ENCODE peak calls at places on chromosomes 6 and 20, in six cellular contexts. O, S, A, J, H and F are unnamed samples.
A peak's percentile ranks its signal among the peaks of the same experiment; 100 is the strongest.

GRCh38 chr20:23613676-23614075 is 8.0 kb upstream of the CST9 start:
- DNase-seq in O (no peak), S (no peak), A (no peak), J (no peak), H (no peak), F (no peak)

GRCh38 chr6:112603726-112604125 is 256.6 kb downstream of the RFPL4B start:
- DNase-seq in O (no peak), S (no peak), A (no peak), J (no peak), H (no peak), F (no peak)

GRCh38 chr20:60361761-60362410 is 403.7 kb downstream of the CDH26 start:
- DNase-seq in O (no peak), S (peak; percentile 62), A (no peak), J (no peak), H (no peak), F (no peak)

GRCh38 chr20:35368616-35369423 is 43.0 kb downstream of the UQCC1 start:
- DNase-seq in O (peak; percentile 31), S (peak; percentile 67), A (no peak), J (no peak), H (no peak), F (no peak)

GRCh38 chr6:145036848-145037567 is 698.3 kb downstream of the EPM2A start:
- DNase-seq in O (no peak), S (no peak), A (peak; percentile 19), J (peak; percentile 21), H (no peak), F (no peak)

GRCh38 chr6:146240307-146240706 is 211.4 kb downstream of the GRM1 start:
- DNase-seq in O (no peak), S (no peak), A (no peak), J (no peak), H (no peak), F (no peak)

GRCh38 chr20:10853176-10853575 is 179.4 kb upstream of the JAG1 start:
- DNase-seq in O (no peak), S (no peak), A (no peak), J (no peak), H (no peak), F (peak; percentile 8)

GRCh38 chr6:112384511-112384910 is 37.4 kb downstream of the RFPL4B start:
- DNase-seq in O (no peak), S (no peak), A (peak; percentile 8), J (no peak), H (no peak), F (no peak)

DNA sequence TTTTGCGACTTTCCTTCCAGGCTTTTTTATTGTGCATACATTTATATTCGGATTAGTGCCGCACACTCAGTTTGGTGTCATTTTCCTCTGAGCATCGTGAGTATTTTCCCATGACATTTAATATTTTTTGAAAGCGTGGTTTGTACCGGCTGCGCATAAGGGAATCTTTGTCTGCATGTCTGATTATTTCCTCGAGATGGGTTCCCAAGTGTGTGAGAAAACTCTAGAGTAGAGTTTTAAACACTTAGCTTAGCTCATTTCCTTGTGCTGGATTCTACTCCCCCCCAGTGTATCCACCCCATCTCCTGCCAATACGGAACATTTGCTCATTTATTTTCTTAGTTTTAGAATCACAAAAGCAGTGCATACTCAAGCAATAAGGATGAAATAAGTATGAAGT is 94.3 kb downstream of the CDC5L start:
- DNase-seq in O (no peak), S (no peak), A (no peak), J (no peak), H (no peak), F (no peak)
- H2BK15ac ChIP-seq in O (no peak overlapping the region), S (no peak overlapping the region), A (no peak overlapping the region), J (no peak overlapping the region), H (no peak overlapping the region), F (no peak overlapping the region)

GRCh38 chr6:15166121-15166520 is 79.7 kb upstream of the JARID2 start:
- DNase-seq in O (no peak), S (no peak), A (no peak), J (no peak), H (no peak), F (no peak)

GRCh38 chr6:15157479-15157878 is 88.4 kb upstream of the JARID2 start:
- DNase-seq in O (no peak), S (no peak), A (no peak), J (no peak), H (no peak), F (no peak)

GRCh38 chr6:15158821-15159619 is 86.8 kb upstream of the JARID2 start:
- DNase-seq in O (no peak), S (no peak), A (no peak), J (no peak), H (no peak), F (no peak)

DNA sequence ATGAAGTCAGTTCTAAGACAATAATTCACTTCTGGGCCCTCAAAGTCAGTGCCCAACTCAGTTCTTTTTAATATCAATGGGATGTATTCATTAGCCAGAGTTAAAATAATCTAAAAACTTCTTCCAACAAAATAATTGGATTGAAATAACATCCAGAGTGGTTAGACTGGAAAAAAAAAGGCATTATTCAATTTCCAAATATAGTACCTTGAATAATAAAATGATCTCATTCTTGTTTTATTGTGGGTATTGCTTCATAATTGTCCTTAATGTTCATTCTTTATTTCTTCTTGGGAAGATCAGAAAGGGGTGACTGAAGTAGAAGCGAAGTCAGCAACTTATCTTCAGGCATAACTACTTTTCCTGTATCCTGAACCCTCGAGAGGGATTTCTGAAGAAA is 85.1 kb upstream of the JARID2 start:
- DNase-seq in O (no peak), S (no peak), A (no peak), J (no peak), H (no peak), F (no peak)
- H2BK15ac ChIP-seq in O (no peak overlapping the region), S (no peak overlapping the region), A (no peak overlapping the region), J (no peak overlapping the region), H (no peak overlapping the region), F (no peak overlapping the region)

DNA sequence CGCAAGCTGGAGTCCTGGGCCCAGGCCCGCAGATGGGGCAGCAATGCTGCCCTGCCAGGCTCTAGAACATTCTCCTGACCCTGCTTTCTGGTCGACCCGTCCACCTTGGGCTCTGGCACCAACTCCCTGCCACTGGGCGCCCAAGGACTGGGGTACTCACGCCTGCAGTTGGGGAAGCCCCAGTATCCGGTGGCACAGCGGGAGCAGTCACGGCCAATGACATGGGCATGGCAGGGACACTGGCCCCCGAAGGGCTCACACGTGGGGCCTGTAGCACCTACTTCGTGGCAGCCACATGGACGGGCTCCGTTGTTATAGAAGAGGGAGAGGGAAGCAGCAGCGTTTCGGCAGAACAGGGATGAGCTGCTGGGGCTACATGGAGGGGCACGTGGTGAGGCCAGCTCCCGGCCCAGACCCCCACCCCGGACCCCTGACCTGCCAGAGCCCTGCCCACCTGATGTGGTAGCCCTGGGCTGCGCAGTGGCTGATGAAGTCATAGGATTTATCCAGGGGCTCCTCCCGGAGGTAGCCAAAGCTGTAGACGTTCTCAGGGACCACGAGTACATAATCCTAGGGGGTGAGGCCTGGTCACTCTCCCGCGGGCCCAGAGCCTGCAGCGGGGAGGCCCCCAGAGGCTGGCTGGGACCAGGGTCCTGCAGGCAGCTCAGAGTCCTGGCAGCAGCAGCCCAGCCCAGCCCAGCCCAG is 26.0 kb downstream of the ADRM1 start:
- DNase-seq in O (no peak), S (no peak), A (no peak), J (no peak), H (no peak), F (no peak)
- H2BK15ac ChIP-seq in O (no peak overlapping the region), S (no peak overlapping the region), A (no peak overlapping the region), J (no peak overlapping the region), H (no peak overlapping the region), F (no peak overlapping the region)

GRCh38 chr6:36305885-36306284 is 30.8 kb downstream of the BNIP5 start:
- DNase-seq in O (no peak), S (no peak), A (no peak), J (no peak), H (no peak), F (no peak)
- H2BK15ac ChIP-seq in O (no peak overlapping the region), S (no peak overlapping the region), A (no peak overlapping the region), J (no peak overlapping the region), H (no peak overlapping the region), F (no peak overlapping the region)

GRCh38 chr20:57197352-57198198 is 68.9 kb downstream of the BMP7 start:
- DNase-seq in O (no peak), S (no peak), A (no peak), J (no peak), H (no peak), F (no peak)

GRCh38 chr20:57194154-57194553 is 72.3 kb downstream of the BMP7 start:
- DNase-seq in O (no peak), S (no peak), A (no peak), J (no peak), H (no peak), F (no peak)

GRCh38 chr20:57195023-57195758 is 71.2 kb downstream of the BMP7 start:
- DNase-seq in O (no peak), S (no peak), A (peak; percentile 48), J (peak; percentile 52), H (no peak), F (no peak)

GRCh38 chr20:57193094-57193493 is 73.3 kb downstream of the BMP7 start:
- DNase-seq in O (no peak), S (no peak), A (no peak), J (no peak), H (no peak), F (no peak)

GRCh38 chr20:57195759-57196100 is 70.7 kb downstream of the BMP7 start:
- DNase-seq in O (no peak), S (no peak), A (no peak), J (no peak), H (no peak), F (no peak)
- H2BK15ac ChIP-seq in O (no peak overlapping the region), S (no peak overlapping the region), A (no peak overlapping the region), J (no peak overlapping the region), H (peak overlapping the region; percentile 18), F (no peak overlapping the region)

GRCh38 chr20:823326-823902 is 10.1 kb upstream of the FAM110A start:
- DNase-seq in O (no peak), S (no peak), A (no peak), J (no peak), H (no peak), F (no peak)
- H2BK15ac ChIP-seq in O (no peak overlapping the region), S (no peak overlapping the region), A (no peak overlapping the region), J (no peak overlapping the region), H (no peak overlapping the region), F (peak overlapping the region; percentile 38)

DNA sequence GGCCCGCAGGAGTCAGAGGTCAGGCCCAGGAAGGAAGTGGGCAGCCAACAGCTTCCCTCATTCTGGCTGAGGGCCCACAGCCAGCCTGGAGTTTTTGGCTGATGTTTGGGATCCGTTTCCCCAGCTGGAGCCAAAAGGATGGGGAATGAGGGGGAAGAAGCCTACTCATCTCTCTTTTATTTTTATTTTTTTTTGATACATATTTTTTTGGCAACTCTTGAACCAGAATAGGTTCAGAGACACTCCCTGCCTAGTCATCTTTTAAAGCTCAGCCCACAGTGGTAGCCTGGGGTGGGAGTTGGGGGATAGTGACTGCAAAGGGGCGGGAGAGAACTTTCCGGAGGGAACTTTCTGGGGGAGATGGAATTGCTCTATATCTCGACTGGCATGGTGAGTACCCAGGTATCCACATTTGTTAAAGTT is 54.3 kb upstream of the MLN start:
- DNase-seq in O (no peak), S (no peak), A (no peak), J (no peak), H (no peak), F (no peak)
- H2BK15ac ChIP-seq in O (no peak overlapping the region), S (no peak overlapping the region), A (no peak overlapping the region), J (no peak overlapping the region), H (no peak overlapping the region), F (peak overlapping the region; percentile 32)

GRCh38 chr6:7204726-7205125 is 97.0 kb downstream of the RREB1 start:
- DNase-seq in O (no peak), S (no peak), A (peak; percentile 20), J (peak; percentile 8), H (no peak), F (no peak)
- H2BK15ac ChIP-seq in O (no peak overlapping the region), S (no peak overlapping the region), A (no peak overlapping the region), J (no peak overlapping the region), H (no peak overlapping the region), F (no peak overlapping the region)